ENCODE peak calls at places on chromosomes 1 and 21, in six cellular contexts. M is kidney tubule cell; O is heart right ventricle; Z is substantia nigra; N is stimulated activated CD8-positive, alpha-beta memory T cell treated with anti-CD3 and anti-CD28 coated beads, Interleukin-2, amount 100 ng/mL, for 48 hours; W is NCI-H748 treated with DMSO at 0.1 percent for 48 hours. U is an unnamed sample.
A peak's percentile ranks its signal among the peaks of the same experiment; 100 is the strongest.

GRCh38 chr1:185733818-185734709 is at the start of gene HMCN1:
- DNase-seq in N (no peak), W (no peak), O (peak; percentile 84), M (peak; percentile 49), Z (peak; percentile 9), U (peak; percentile 1)

GRCh38 chr1:151539321-151540020 is 638 bp upstream of the TUFT1 start:
- DNase-seq in Z (peak; percentile 8), O (peak; percentile 72), W (peak; percentile 95), N (no peak), M (peak; percentile 100), U (no peak)

GRCh38 chr1:7506677-7507619 is 264.1 kb upstream of the VAMP3 start:
- DNase-seq in Z (no peak), N (no peak), O (no peak), M (no peak), W (no peak), U (no peak)

GRCh38 chr1:92356956-92357355 is 58.1 kb downstream of the RPAP2 start:
- DNase-seq in N (no peak), W (no peak), Z (no peak), M (no peak), O (no peak), U (no peak)

GRCh38 chr1:225423518-225423855 is 4.4 kb downstream of the LBR start:
- DNase-seq in O (no peak), N (no peak), W (no peak), M (no peak), Z (no peak), U (no peak)

GRCh38 chr1:168135982-168136708 is 585 bp downstream of the GPR161 start:
- DNase-seq in W (no peak), Z (no peak), N (no peak), O (no peak), M (peak; percentile 28), U (no peak)

GRCh38 chr1:31576743-31577455 is 584 bp downstream of the TINAGL1 start:
- DNase-seq in W (no peak), M (peak; percentile 13), N (no peak), O (no peak), Z (no peak), U (no peak)

GRCh38 chr1:8671313-8671917 is 146.0 kb downstream of the RERE start:
- DNase-seq in N (no peak), M (peak; percentile 70), W (peak; percentile 28), O (peak; percentile 69), Z (peak; percentile 25), U (no peak)

GRCh38 chr1:77024500-77024899 is 157.2 kb downstream of the ST6GALNAC5 start:
- DNase-seq in O (no peak), W (no peak), N (no peak), Z (no peak), M (no peak), U (no peak)

GRCh38 chr21:38136201-38136600 is 120.6 kb upstream of the KCNJ15 start:
- DNase-seq in M (no peak), N (no peak), O (no peak), W (no peak), Z (no peak), U (no peak)

GRCh38 chr1:41356752-41357151 is 4.5 kb upstream of the FOXO6 start:
- DNase-seq in O (no peak), N (no peak), Z (no peak), W (no peak), M (no peak), U (no peak)

GRCh38 chr1:218671573-218671972 is 326.4 kb downstream of the TGFB2 start:
- DNase-seq in W (peak; percentile 24), N (no peak), O (no peak), M (no peak), Z (no peak), U (no peak)

GRCh38 chr1:48687271-48688045 is 89.2 kb downstream of the BEND5 start:
- DNase-seq in Z (no peak), O (no peak), W (no peak), M (peak; percentile 74), N (no peak), U (no peak)

GRCh38 chr1:114040273-114041043 is 61.2 kb downstream of the OLFML3 start:
- DNase-seq in Z (no peak), O (no peak), W (no peak), M (peak; percentile 59), N (no peak), U (no peak)

GRCh38 chr1:23593042-23593521 is 33.8 kb upstream of the ID3 start:
- DNase-seq in M (no peak), O (no peak), Z (no peak), W (no peak), N (no peak), U (no peak)

GRCh38 chr21:44510508-44511218 is 29.3 kb downstream of the KRTAP10-1 start:
- DNase-seq in W (peak; percentile 59), Z (no peak), N (peak; percentile 62), M (peak; percentile 69), O (peak; percentile 23), U (peak; percentile 63)

GRCh38 chr1:109589177-109589576 is 30.2 kb downstream of the GNAT2 start:
- DNase-seq in M (no peak), O (no peak), N (no peak), W (no peak), Z (no peak), U (no peak)

GRCh38 chr1:170097449-170097948 is 23.0 kb upstream of the KIFAP3 start:
- DNase-seq in O (no peak), N (no peak), W (no peak), Z (no peak), M (no peak), U (no peak)

GRCh38 chr1:74689800-74690696 is 16.5 kb upstream of the ERICH3 start:
- DNase-seq in N (no peak), O (peak; percentile 48), Z (peak; percentile 34), M (peak; percentile 70), W (peak; percentile 85), U (no peak)

GRCh38 chr1:20723537-20724363 is 5.9 kb upstream of the KIF17 start:
- DNase-seq in M (no peak), O (no peak), N (no peak), Z (no peak), W (no peak), U (no peak)

GRCh38 chr1:245016700-245017099 is 138.1 kb upstream of the KIF26B start:
- DNase-seq in N (no peak), O (no peak), Z (no peak), M (no peak), W (peak; percentile 32), U (no peak)

GRCh38 chr1:178494569-178494971 is 2.2 kb downstream of the CLEC20A start:
- DNase-seq in M (no peak), N (no peak), W (no peak), O (no peak), Z (no peak), U (no peak)

GRCh38 chr1:75053207-75053606 is 81.0 kb upstream of the LHX8 start:
- DNase-seq in M (no peak), W (no peak), O (no peak), N (no peak), Z (no peak), U (no peak)

GRCh38 chr21:42461881-42462877 is 33.8 kb downstream of the RSPH1 start:
- DNase-seq in M (peak; percentile 91), Z (no peak), W (peak; percentile 89), O (no peak), N (no peak), U (no peak)

GRCh38 chr21:29144736-29145353 is 14.4 kb downstream of the MAP3K7CL start:
- DNase-seq in O (no peak), W (no peak), Z (no peak), M (no peak), N (no peak), U (no peak)

GRCh38 chr1:38455829-38456563 is 403.6 kb downstream of the RRAGC start:
- DNase-seq in O (no peak), Z (no peak), W (no peak), N (no peak), M (no peak), U (no peak)

GRCh38 chr1:21334214-21335087 is 44.2 kb upstream of the ECE1 start:
- DNase-seq in Z (no peak), N (peak; percentile 61), W (no peak), M (peak; percentile 94), O (peak; percentile 78), U (peak; percentile 56)

GRCh38 chr1:78075621-78076020 is 29.9 kb downstream of the GIPC2 start:
- DNase-seq in N (no peak), M (no peak), W (no peak), O (peak; percentile 23), Z (no peak), U (no peak)

GRCh38 chr1:218779341-218779831 is 394.3 kb upstream of the LYPLAL1 start:
- DNase-seq in M (peak; percentile 88), O (no peak), W (no peak), N (no peak), Z (no peak), U (no peak)

GRCh38 chr1:27011058-27011764 is 1.4 kb downstream of the TENT5B start:
- DNase-seq in O (no peak), M (peak; percentile 95), W (no peak), N (no peak), Z (no peak), U (no peak)

GRCh38 chr1:205783904-205784303 is 8.6 kb upstream of the RAB29 start:
- DNase-seq in N (no peak), O (no peak), W (no peak), M (peak; percentile 94), Z (no peak), U (no peak)

GRCh38 chr21:45228656-45229240 is 58.9 kb downstream of the POFUT2 start:
- DNase-seq in O (no peak), Z (no peak), N (no peak), M (no peak), W (no peak), U (no peak)

GRCh38 chr1:239858058-239858457 is 233.6 kb upstream of the FMN2 start:
- DNase-seq in W (peak; percentile 22), O (no peak), M (peak; percentile 37), Z (no peak), N (no peak), U (no peak)